ENCODE peak calls at places on chromosomes 7 and 10, in four cellular contexts. Z is K562, P is SK-N-SH, D is HepG2. Y is an unnamed sample.

GRCh38 chr10:110918269-110918632 is 729 bp downstream of the BBIP1 start:
- DNase-seq in Z (peak), P (no peak), D (peak), Y (peak)

GRCh38 chr7:129072410-129073063 is 17.6 kb upstream of the TNPO3 start:
- DNase-seq in Z (no peak), P (no peak), D (peak), Y (no peak)

GRCh38 chr7:96084880-96085551 is 236.9 kb downstream of the SLC25A13 start:
- DNase-seq in Z (no peak), P (no peak), D (no peak), Y (no peak)

GRCh38 chr7:41599760-41600159 is 103.1 kb downstream of the INHBA start:
- DNase-seq in Z (no peak), P (peak), D (no peak), Y (no peak)

GRCh38 chr7:30168800-30169584 is 34.2 kb downstream of the MTURN start:
- DNase-seq in Z (no peak), P (no peak), D (no peak), Y (no peak)

GRCh38 chr10:131700032-131700431 is 200.8 kb upstream of the PPP2R2D start:
- DNase-seq in Z (no peak), P (no peak), D (no peak), Y (no peak)

GRCh38 chr10:22054946-22055345 is 51.4 kb upstream of the DNAJC1 start:
- DNase-seq in Z (no peak), P (no peak), D (no peak), Y (no peak)

GRCh38 chr7:34612671-34613070 is 45.3 kb upstream of the NPSR1 start:
- DNase-seq in Z (no peak), P (no peak), D (peak), Y (no peak)

GRCh38 chr7:118184392-118184899 is 482 bp downstream of the LSM8 start:
- DNase-seq in Z (no peak), P (peak), D (no peak), Y (no peak)

GRCh38 chr7:118185163-118185860 is 1.3 kb downstream of the LSM8 start:
- DNase-seq in Z (peak), P (no peak), D (no peak), Y (no peak)

GRCh38 chr7:118183254-118183585 is 744 bp upstream of the LSM8 start:
- DNase-seq in Z (peak), P (peak), D (no peak), Y (no peak)

GRCh38 chr7:118183586-118184391 is at the start of gene LSM8:
- DNase-seq in Z (peak), P (peak), D (peak), Y (peak)

GRCh38 chr7:118182618-118183253 is 1.2 kb upstream of the LSM8 start:
- DNase-seq in Z (no peak), P (no peak), D (no peak), Y (no peak)
- TF ChIP-seq NFIC in Z (no peak), P (no peak), D (no peak), Y (no peak)

GRCh38 chr10:97163141-97163540 is 22.6 kb downstream of the SLIT1 start:
- DNase-seq in Z (no peak), P (no peak), D (no peak), Y (no peak)
- TF ChIP-seq NFIC in Z (no peak), P (no peak), D (no peak), Y (no peak)

DNA sequence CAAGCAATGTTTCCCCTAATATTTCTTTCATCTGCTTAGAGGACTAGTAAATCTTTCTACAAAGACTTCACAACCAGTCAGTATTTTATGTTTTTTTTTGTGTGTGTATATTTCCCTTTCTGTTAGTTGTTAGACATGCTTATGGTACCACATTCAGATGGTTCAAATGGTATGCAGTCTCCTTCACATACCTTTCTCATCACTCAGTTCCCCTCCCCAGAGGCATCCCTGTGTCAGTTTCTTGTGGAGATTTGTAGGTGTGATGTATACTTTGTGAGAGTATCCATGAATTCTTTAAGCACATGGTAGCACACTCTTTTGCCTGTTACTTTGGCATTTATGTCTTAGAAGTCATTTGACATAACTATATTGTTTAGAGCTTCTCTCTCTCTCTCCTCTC is 4.4 kb downstream of the ZNF485 start:
- DNase-seq in Z (no peak), P (no peak), D (no peak), Y (no peak)
- TF ChIP-seq NFIC in Z (no peak), P (no peak), D (no peak), Y (no peak)

GRCh38 chr7:149724661-149725425 is 48.5 kb downstream of the ZNF467 start:
- DNase-seq in Z (no peak), P (no peak), D (no peak), Y (no peak)

GRCh38 chr7:149721084-149721601 is 52.2 kb downstream of the ZNF467 start:
- DNase-seq in Z (no peak), P (no peak), D (no peak), Y (no peak)

GRCh38 chr7:149723795-149724495 is 49.4 kb downstream of the ZNF467 start:
- DNase-seq in Z (no peak), P (no peak), D (no peak), Y (no peak)

GRCh38 chr7:149722356-149722957 is 50.9 kb downstream of the ZNF467 start:
- DNase-seq in Z (no peak), P (no peak), D (no peak), Y (no peak)

DNA sequence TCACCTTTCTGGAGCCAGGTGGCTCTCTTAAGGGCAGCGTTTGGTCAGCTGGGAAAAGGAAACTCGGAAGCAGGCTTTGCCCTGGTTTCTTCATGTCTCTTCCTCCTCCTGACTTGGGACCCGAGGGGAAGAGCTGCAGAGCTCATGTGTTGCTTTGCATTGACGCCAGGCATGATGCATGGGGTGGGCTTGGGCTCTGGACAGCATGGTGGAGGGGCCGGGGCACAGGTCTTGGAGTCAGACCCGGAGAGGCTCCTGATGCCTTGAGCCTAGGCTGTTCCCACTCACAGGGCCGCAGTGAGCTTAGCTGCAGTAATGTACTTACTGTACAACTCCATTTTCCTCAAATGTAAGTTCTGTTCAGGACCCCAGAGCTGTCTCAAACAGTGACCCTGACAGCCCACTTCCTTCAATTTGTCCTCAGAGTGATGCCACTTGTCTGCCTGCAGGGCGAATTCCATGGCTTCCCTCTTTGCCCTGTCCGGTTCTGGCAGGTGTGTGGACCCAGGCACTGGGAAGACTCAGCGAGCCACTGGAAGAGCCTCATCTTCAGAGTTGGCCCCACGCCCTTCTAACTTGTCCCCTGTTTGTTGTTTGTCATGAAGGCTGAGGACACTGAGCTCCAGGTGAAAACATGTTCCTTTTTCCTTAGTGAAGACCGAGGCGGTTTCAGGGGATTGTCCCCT is 50.2 kb downstream of the ZNF467 start:
- DNase-seq in Z (no peak), P (no peak), D (no peak), Y (no peak)
- TF ChIP-seq NFIC in Z (no peak), P (no peak), D (no peak), Y (no peak)

GRCh38 chr7:74254858-74255379 is 720 bp upstream of the RFC2 start:
- DNase-seq in Z (peak), P (no peak), D (no peak), Y (no peak)

GRCh38 chr7:74253975-74254857 is at the start of gene RFC2:
- DNase-seq in Z (peak), P (peak), D (peak), Y (peak)

GRCh38 chr7:74252893-74253292 is 1.3 kb downstream of the RFC2 start:
- DNase-seq in Z (no peak), P (no peak), D (no peak), Y (no peak)

GRCh38 chr7:74253331-74253730 is 868 bp downstream of the RFC2 start:
- DNase-seq in Z (no peak), P (no peak), D (no peak), Y (no peak)

GRCh38 chr7:74256446-74257408 is 2.5 kb upstream of the RFC2 start:
- DNase-seq in Z (no peak), P (no peak), D (no peak), Y (no peak)
- TF ChIP-seq NFIC in Z (no peak), P (no peak), D (no peak), Y (no peak)

GRCh38 chr7:28957064-28957821 is 887 bp downstream of the TRIL start:
- DNase-seq in Z (no peak), P (peak), D (no peak), Y (no peak)
- TF ChIP-seq NFIC in Z (no peak), P (no peak), D (no peak), Y (no peak)

DNA sequence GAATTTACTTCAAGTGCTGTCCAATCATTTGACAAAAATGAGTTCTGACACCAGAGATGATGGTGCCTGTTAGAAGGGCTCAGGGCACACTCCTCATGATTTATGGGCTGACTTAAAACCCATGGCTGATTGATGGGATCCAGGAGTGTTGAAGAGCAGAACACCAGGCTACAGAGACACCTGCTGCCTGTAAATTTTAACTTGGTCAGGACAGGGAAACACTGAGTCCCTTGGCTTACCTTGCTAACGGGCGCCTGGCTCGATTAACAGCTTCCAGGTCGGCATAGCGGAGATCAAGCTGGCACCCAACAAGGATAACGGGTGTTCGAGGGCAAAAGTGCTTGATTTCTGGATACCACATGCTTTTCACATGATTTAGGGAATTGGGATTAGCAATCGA is 51.4 kb downstream of the RHOBTB1 start:
- DNase-seq in Z (no peak), P (no peak), D (no peak), Y (no peak)
- TF ChIP-seq NFIC in Z (no peak), P (no peak), D (no peak), Y (no peak)

GRCh38 chr10:113986316-113986715 is 57.4 kb upstream of the ADRB1 start:
- DNase-seq in Z (no peak), P (no peak), D (no peak), Y (no peak)

GRCh38 chr10:113988535-113988934 is 55.1 kb upstream of the ADRB1 start:
- DNase-seq in Z (no peak), P (no peak), D (no peak), Y (no peak)

GRCh38 chr10:113987156-113987555 is 56.5 kb upstream of the ADRB1 start:
- DNase-seq in Z (no peak), P (no peak), D (no peak), Y (no peak)

GRCh38 chr10:113985342-113985844 is 58.3 kb upstream of the ADRB1 start:
- DNase-seq in Z (no peak), P (no peak), D (no peak), Y (no peak)

GRCh38 chr10:113987805-113988204 is 55.9 kb upstream of the ADRB1 start:
- DNase-seq in Z (no peak), P (no peak), D (no peak), Y (no peak)
- TF ChIP-seq NFIC in Z (no peak), P (no peak), D (no peak), Y (no peak)

GRCh38 chr7:86914468-86915054 is 144.9 kb downstream of the ELAPOR2 start:
- DNase-seq in Z (peak), P (no peak), D (peak), Y (no peak)
- TF ChIP-seq NFIC in Z (no peak), P (no peak), D (no peak), Y (no peak)